ENCODE peak calls at places on chromosomes 2 and 18, in six cellular contexts. One of them, this sample, is unnamed.
A peak's percentile ranks its signal among the peaks of the same experiment; 100 is the strongest.

GRCh38 chr2:9552491-9553178 is 3.0 kb downstream of the ADAM17 start:
- DNase-seq in hippocampal formation: no peak
- DNase-seq in neuronal stem cell: no peak
- DNase-seq in neural progenitor cell: no peak
- DNase-seq in prostate gland: no peak
- DNase-seq in HuH-7.5: no peak
- DNase-seq in this sample: no peak

GRCh38 chr18:13137041-13137938 is 81.3 kb upstream of the LDLRAD4 start:
- DNase-seq in neural progenitor cell: peak; percentile 21
- DNase-seq in neuronal stem cell: no peak
- DNase-seq in hippocampal formation: peak; percentile 22
- DNase-seq in prostate gland: no peak
- DNase-seq in HuH-7.5: peak; percentile 69
- DNase-seq in this sample: no peak

GRCh38 chr2:236172866-236173733 is 4.9 kb upstream of the GBX2 start:
- DNase-seq in neural progenitor cell: peak; percentile 59
- DNase-seq in HuH-7.5: no peak
- DNase-seq in hippocampal formation: no peak
- DNase-seq in neuronal stem cell: peak; percentile 18
- DNase-seq in prostate gland: no peak
- DNase-seq in this sample: no peak

GRCh38 chr2:2573205-2573604 is 242.1 kb upstream of the MYT1L start:
- DNase-seq in prostate gland: no peak
- DNase-seq in neuronal stem cell: no peak
- DNase-seq in HuH-7.5: no peak
- DNase-seq in hippocampal formation: no peak
- DNase-seq in neural progenitor cell: no peak
- DNase-seq in this sample: no peak

GRCh38 chr2:125745514-125745913 is 910.4 kb upstream of the GYPC start:
- DNase-seq in HuH-7.5: no peak
- DNase-seq in prostate gland: no peak
- DNase-seq in neuronal stem cell: peak; percentile 65
- DNase-seq in neural progenitor cell: peak; percentile 83
- DNase-seq in hippocampal formation: peak; percentile 56
- DNase-seq in this sample: no peak

GRCh38 chr2:217912030-217913024 is 90.5 kb downstream of the TNS1 start:
- DNase-seq in neuronal stem cell: no peak
- DNase-seq in HuH-7.5: no peak
- DNase-seq in neural progenitor cell: no peak
- DNase-seq in hippocampal formation: no peak
- DNase-seq in prostate gland: no peak
- DNase-seq in this sample: no peak

GRCh38 chr2:151907286-151907932 is 79.2 kb upstream of the ARL5A start:
- DNase-seq in prostate gland: no peak
- DNase-seq in neuronal stem cell: no peak
- DNase-seq in neural progenitor cell: no peak
- DNase-seq in HuH-7.5: no peak
- DNase-seq in hippocampal formation: no peak
- DNase-seq in this sample: no peak

GRCh38 chr2:42562474-42563144 is 5.8 kb upstream of the MTA3 start:
- DNase-seq in neuronal stem cell: no peak
- DNase-seq in prostate gland: peak; percentile 19
- DNase-seq in HuH-7.5: peak; percentile 20
- DNase-seq in hippocampal formation: no peak
- DNase-seq in neural progenitor cell: no peak
- DNase-seq in this sample: no peak

GRCh38 chr18:58723810-58724602 is 52.7 kb downstream of the MALT1 start:
- DNase-seq in prostate gland: peak; percentile 14
- DNase-seq in hippocampal formation: no peak
- DNase-seq in neuronal stem cell: no peak
- DNase-seq in neural progenitor cell: no peak
- DNase-seq in HuH-7.5: no peak
- DNase-seq in this sample: no peak

GRCh38 chr2:134713606-134714005 is 5.2 kb downstream of the TMEM163 start:
- DNase-seq in hippocampal formation: no peak
- DNase-seq in neural progenitor cell: no peak
- DNase-seq in prostate gland: no peak
- DNase-seq in neuronal stem cell: no peak
- DNase-seq in HuH-7.5: no peak
- DNase-seq in this sample: no peak

GRCh38 chr2:45885111-45885685 is 233.7 kb downstream of the PRKCE start:
- DNase-seq in hippocampal formation: no peak
- DNase-seq in neural progenitor cell: no peak
- DNase-seq in neuronal stem cell: no peak
- DNase-seq in HuH-7.5: no peak
- DNase-seq in prostate gland: no peak
- DNase-seq in this sample: no peak

GRCh38 chr18:41747723-41748242 is 207.3 kb upstream of the PIK3C3 start:
- DNase-seq in prostate gland: no peak
- DNase-seq in hippocampal formation: no peak
- DNase-seq in neural progenitor cell: no peak
- DNase-seq in HuH-7.5: no peak
- DNase-seq in neuronal stem cell: no peak
- DNase-seq in this sample: no peak

GRCh38 chr2:98501223-98501622 is 56.6 kb downstream of the INPP4A start:
- DNase-seq in HuH-7.5: no peak
- DNase-seq in hippocampal formation: no peak
- DNase-seq in neural progenitor cell: no peak
- DNase-seq in neuronal stem cell: no peak
- DNase-seq in prostate gland: no peak
- DNase-seq in this sample: no peak

GRCh38 chr2:42249887-42250286 is 80.7 kb downstream of the EML4 start:
- DNase-seq in neural progenitor cell: no peak
- DNase-seq in HuH-7.5: no peak
- DNase-seq in neuronal stem cell: no peak
- DNase-seq in hippocampal formation: no peak
- DNase-seq in prostate gland: peak; percentile 7
- DNase-seq in this sample: no peak

GRCh38 chr2:58916127-58916526 is 675.0 kb upstream of the FANCL start:
- DNase-seq in hippocampal formation: no peak
- DNase-seq in neural progenitor cell: no peak
- DNase-seq in neuronal stem cell: no peak
- DNase-seq in prostate gland: no peak
- DNase-seq in HuH-7.5: no peak
- DNase-seq in this sample: no peak

GRCh38 chr2:10331033-10331701 is 28.5 kb downstream of the HPCAL1 start:
- DNase-seq in hippocampal formation: no peak
- DNase-seq in prostate gland: no peak
- DNase-seq in neuronal stem cell: no peak
- DNase-seq in HuH-7.5: no peak
- DNase-seq in neural progenitor cell: no peak
- DNase-seq in this sample: no peak

GRCh38 chr2:54432181-54433020 is 23.7 kb upstream of the SPTBN1 start:
- DNase-seq in neuronal stem cell: no peak
- DNase-seq in neural progenitor cell: no peak
- DNase-seq in prostate gland: no peak
- DNase-seq in HuH-7.5: no peak
- DNase-seq in hippocampal formation: no peak
- DNase-seq in this sample: no peak

GRCh38 chr2:119857742-119858141 is 98.0 kb downstream of the PTPN4 start:
- DNase-seq in prostate gland: no peak
- DNase-seq in hippocampal formation: no peak
- DNase-seq in neuronal stem cell: no peak
- DNase-seq in neural progenitor cell: no peak
- DNase-seq in HuH-7.5: no peak
- DNase-seq in this sample: no peak

GRCh38 chr2:173354601-173355131 is at the start of gene CDCA7:
- DNase-seq in neural progenitor cell: peak; percentile 89
- DNase-seq in neuronal stem cell: peak; percentile 78
- DNase-seq in prostate gland: peak; percentile 65
- DNase-seq in hippocampal formation: peak; percentile 11
- DNase-seq in HuH-7.5: peak; percentile 81
- DNase-seq in this sample: peak; percentile 31

GRCh38 chr2:99488999-99489757 is 639 bp downstream of the REV1 start:
- DNase-seq in HuH-7.5: peak; percentile 75
- DNase-seq in hippocampal formation: peak; percentile 63
- DNase-seq in prostate gland: peak; percentile 35
- DNase-seq in neural progenitor cell: peak; percentile 84
- DNase-seq in neuronal stem cell: no peak
- DNase-seq in this sample: no peak

GRCh38 chr2:72953976-72954375 is 36.7 kb downstream of the EMX1 start:
- DNase-seq in prostate gland: no peak
- DNase-seq in neuronal stem cell: no peak
- DNase-seq in HuH-7.5: no peak
- DNase-seq in neural progenitor cell: no peak
- DNase-seq in hippocampal formation: no peak
- DNase-seq in this sample: no peak

This sample was measured in GOT3.